ENCODE peak calls at places on chromosomes 13 and 19, in seven cellular contexts. One of them, this sample, is unnamed.

GRCh38 chr13:36072536-36072935 is 58.6 kb downstream of the DCLK1 start:
- DNase-seq in WTC11: no peak
- DNase-seq in left ventricle myocardium inferior: no peak
- DNase-seq in ovary: no peak
- DNase-seq in progenitor cell of endocrine pancreas: no peak
- DNase-seq in WERI-Rb-1: no peak
- DNase-seq in tibial nerve: no peak
- DNase-seq in this sample: no peak

GRCh38 chr13:113105032-113105993 is at the start of gene F7:
- DNase-seq in tibial nerve: no peak
- DNase-seq in progenitor cell of endocrine pancreas: no peak
- DNase-seq in WTC11: no peak
- DNase-seq in ovary: no peak
- DNase-seq in WERI-Rb-1: peak
- DNase-seq in left ventricle myocardium inferior: no peak
- DNase-seq in this sample: no peak

GRCh38 chr19:47779524-47780214 is 1.2 kb downstream of the SELENOW start:
- DNase-seq in WTC11: no peak
- DNase-seq in left ventricle myocardium inferior: peak
- DNase-seq in tibial nerve: peak
- DNase-seq in WERI-Rb-1: no peak
- DNase-seq in progenitor cell of endocrine pancreas: no peak
- DNase-seq in ovary: peak
- DNase-seq in this sample: no peak

GRCh38 chr13:45695198-45695730 is 6.9 kb upstream of the CBY2 start:
- DNase-seq in tibial nerve: no peak
- DNase-seq in WERI-Rb-1: no peak
- DNase-seq in progenitor cell of endocrine pancreas: no peak
- DNase-seq in left ventricle myocardium inferior: no peak
- DNase-seq in WTC11: no peak
- DNase-seq in ovary: no peak
- DNase-seq in this sample: no peak

GRCh38 chr19:18379803-18380747 is 5.9 kb upstream of the GDF15 start:
- DNase-seq in left ventricle myocardium inferior: peak
- DNase-seq in WTC11: peak
- DNase-seq in ovary: peak
- DNase-seq in progenitor cell of endocrine pancreas: peak
- DNase-seq in tibial nerve: peak
- DNase-seq in WERI-Rb-1: peak
- DNase-seq in this sample: no peak

GRCh38 chr13:26558912-26559485 is 1.5 kb downstream of the WASF3 start:
- DNase-seq in tibial nerve: no peak
- DNase-seq in WERI-Rb-1: no peak
- DNase-seq in ovary: no peak
- DNase-seq in WTC11: no peak
- DNase-seq in left ventricle myocardium inferior: no peak
- DNase-seq in progenitor cell of endocrine pancreas: no peak
- DNase-seq in this sample: no peak

GRCh38 chr13:79767126-79767525 is 286.2 kb downstream of the NDFIP2 start:
- DNase-seq in ovary: no peak
- DNase-seq in WTC11: no peak
- DNase-seq in tibial nerve: no peak
- DNase-seq in left ventricle myocardium inferior: no peak
- DNase-seq in WERI-Rb-1: no peak
- DNase-seq in progenitor cell of endocrine pancreas: no peak
- DNase-seq in this sample: no peak

GRCh38 chr19:17347361-17347760 is 10.0 kb downstream of the GTPBP3 start:
- DNase-seq in left ventricle myocardium inferior: no peak
- DNase-seq in WERI-Rb-1: no peak
- DNase-seq in WTC11: no peak
- DNase-seq in progenitor cell of endocrine pancreas: no peak
- DNase-seq in tibial nerve: no peak
- DNase-seq in ovary: no peak
- DNase-seq in this sample: no peak

GRCh38 chr19:35882074-35882832 is 13.9 kb downstream of the APLP1 start:
- DNase-seq in tibial nerve: no peak
- DNase-seq in ovary: peak
- DNase-seq in progenitor cell of endocrine pancreas: no peak
- DNase-seq in left ventricle myocardium inferior: no peak
- DNase-seq in WERI-Rb-1: peak
- DNase-seq in WTC11: no peak
- DNase-seq in this sample: no peak

DNA sequence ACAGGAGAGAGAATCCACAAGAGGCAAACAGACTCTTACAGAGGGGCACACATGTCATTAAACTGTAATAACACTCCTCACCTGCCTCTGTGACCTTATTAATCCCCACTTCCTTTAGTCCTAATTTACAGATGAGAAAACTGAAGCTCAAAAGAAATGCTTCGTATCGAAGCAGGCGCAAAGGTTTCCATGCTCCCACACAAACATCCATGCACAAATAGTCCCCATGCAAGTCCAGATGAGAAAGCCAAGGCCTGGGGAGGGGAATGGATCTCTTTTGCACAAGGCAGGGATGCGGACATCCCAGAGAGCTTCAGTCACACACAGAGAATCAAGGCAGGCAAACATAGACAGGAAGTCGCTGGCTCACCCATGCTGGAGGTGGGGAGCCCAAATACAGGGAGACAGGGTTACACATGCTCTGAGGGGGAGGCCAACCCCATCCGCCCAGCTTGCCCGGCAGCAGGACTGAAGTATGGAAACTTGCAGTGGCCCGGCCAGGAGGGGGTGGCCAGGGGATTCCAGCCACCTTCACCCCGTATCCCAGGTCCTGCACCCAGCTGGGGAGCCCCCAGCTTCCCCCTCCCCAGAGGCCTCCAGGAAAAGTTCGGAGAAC is 468 bp downstream of the S1PR5 start:
- DNase-seq in ovary: no peak
- DNase-seq in WERI-Rb-1: no peak
- DNase-seq in left ventricle myocardium inferior: no peak
- DNase-seq in tibial nerve: no peak
- DNase-seq in WTC11: no peak
- DNase-seq in progenitor cell of endocrine pancreas: no peak
- DNase-seq in this sample: peak
- TF ChIP-seq CTCF in ovary: no peak
- TF ChIP-seq CTCF in WERI-Rb-1: no peak
- TF ChIP-seq CTCF in left ventricle myocardium inferior: no peak
- TF ChIP-seq CTCF in tibial nerve: no peak
- TF ChIP-seq CTCF in WTC11: no peak
- TF ChIP-seq CTCF in progenitor cell of endocrine pancreas: no peak
- TF ChIP-seq CTCF in this sample: no peak

GRCh38 chr13:102399791-102400618 is 1.8 kb downstream of the FGF14 start:
- DNase-seq in left ventricle myocardium inferior: peak
- DNase-seq in WERI-Rb-1: peak
- DNase-seq in WTC11: peak
- DNase-seq in ovary: no peak
- DNase-seq in tibial nerve: no peak
- DNase-seq in progenitor cell of endocrine pancreas: no peak
- DNase-seq in this sample: no peak
- TF ChIP-seq CTCF in left ventricle myocardium inferior: no peak
- TF ChIP-seq CTCF in WERI-Rb-1: peak
- TF ChIP-seq CTCF in WTC11: no peak
- TF ChIP-seq CTCF in ovary: no peak
- TF ChIP-seq CTCF in tibial nerve: no peak
- TF ChIP-seq CTCF in progenitor cell of endocrine pancreas: no peak
- TF ChIP-seq CTCF in this sample: no peak

DNA sequence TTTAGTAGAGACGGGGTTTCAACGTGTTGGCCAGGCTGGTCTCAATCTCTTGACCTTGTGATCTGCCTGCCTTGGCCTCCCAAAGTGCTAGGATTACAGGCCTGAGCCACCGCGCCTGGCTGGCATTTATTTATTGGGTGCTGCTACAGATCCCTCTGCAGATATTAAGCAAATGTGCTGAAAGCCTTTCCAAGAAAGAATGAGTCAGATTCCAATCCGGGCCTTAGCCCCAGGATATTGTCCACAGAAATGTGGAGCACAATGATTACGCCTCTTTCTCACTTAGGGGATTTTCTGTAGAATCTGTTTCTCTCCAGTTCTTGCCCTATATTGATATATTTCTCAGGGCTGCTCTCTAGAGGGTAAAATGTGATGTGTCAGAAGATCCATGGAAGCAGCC is 24.7 kb upstream of the IGFL4 start:
- DNase-seq in WERI-Rb-1: no peak
- DNase-seq in ovary: no peak
- DNase-seq in left ventricle myocardium inferior: no peak
- DNase-seq in progenitor cell of endocrine pancreas: no peak
- DNase-seq in tibial nerve: no peak
- DNase-seq in WTC11: no peak
- DNase-seq in this sample: no peak
- TF ChIP-seq CTCF in WERI-Rb-1: no peak
- TF ChIP-seq CTCF in ovary: no peak
- TF ChIP-seq CTCF in left ventricle myocardium inferior: no peak
- TF ChIP-seq CTCF in progenitor cell of endocrine pancreas: no peak
- TF ChIP-seq CTCF in tibial nerve: no peak
- TF ChIP-seq CTCF in WTC11: no peak
- TF ChIP-seq CTCF in this sample: no peak

GRCh38 chr19:38229585-38230073 is 5.6 kb upstream of the DPF1 start:
- DNase-seq in progenitor cell of endocrine pancreas: peak
- DNase-seq in tibial nerve: no peak
- DNase-seq in left ventricle myocardium inferior: peak
- DNase-seq in WTC11: peak
- DNase-seq in WERI-Rb-1: peak
- DNase-seq in ovary: no peak
- DNase-seq in this sample: no peak
- TF ChIP-seq CTCF in progenitor cell of endocrine pancreas: peak
- TF ChIP-seq CTCF in tibial nerve: no peak
- TF ChIP-seq CTCF in left ventricle myocardium inferior: no peak
- TF ChIP-seq CTCF in WTC11: no peak
- TF ChIP-seq CTCF in WERI-Rb-1: peak
- TF ChIP-seq CTCF in ovary: no peak
- TF ChIP-seq CTCF in this sample: no peak

DNA sequence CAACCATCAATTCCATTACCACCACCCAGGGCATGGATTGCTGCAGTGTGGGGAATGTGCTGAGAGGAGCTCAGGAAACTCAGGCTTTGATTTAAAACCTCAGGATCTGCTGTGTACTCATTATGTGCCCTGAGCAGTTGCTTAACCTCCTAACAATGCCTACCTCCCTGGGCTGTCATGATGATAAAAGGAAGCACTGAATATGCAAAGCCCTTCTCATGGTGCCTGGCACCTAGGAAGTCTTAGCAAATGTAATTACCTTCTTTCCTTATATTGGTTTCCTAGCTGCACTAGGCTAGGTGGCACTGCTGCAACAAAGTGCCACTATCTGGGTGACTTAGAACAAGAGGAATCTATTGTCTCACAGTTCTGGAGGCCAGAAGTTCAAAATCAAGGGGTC is 62.2 kb downstream of the KCTD12 start:
- DNase-seq in WERI-Rb-1: no peak
- DNase-seq in ovary: no peak
- DNase-seq in left ventricle myocardium inferior: no peak
- DNase-seq in WTC11: no peak
- DNase-seq in tibial nerve: no peak
- DNase-seq in progenitor cell of endocrine pancreas: no peak
- DNase-seq in this sample: no peak
- TF ChIP-seq CTCF in WERI-Rb-1: no peak
- TF ChIP-seq CTCF in ovary: no peak
- TF ChIP-seq CTCF in left ventricle myocardium inferior: no peak
- TF ChIP-seq CTCF in WTC11: no peak
- TF ChIP-seq CTCF in tibial nerve: no peak
- TF ChIP-seq CTCF in progenitor cell of endocrine pancreas: no peak
- TF ChIP-seq CTCF in this sample: no peak

GRCh38 chr19:4861147-4861546 is 6.3 kb downstream of the PLIN3 start:
- DNase-seq in progenitor cell of endocrine pancreas: no peak
- DNase-seq in tibial nerve: no peak
- DNase-seq in WTC11: no peak
- DNase-seq in ovary: no peak
- DNase-seq in WERI-Rb-1: no peak
- DNase-seq in left ventricle myocardium inferior: no peak
- DNase-seq in this sample: no peak

DNA sequence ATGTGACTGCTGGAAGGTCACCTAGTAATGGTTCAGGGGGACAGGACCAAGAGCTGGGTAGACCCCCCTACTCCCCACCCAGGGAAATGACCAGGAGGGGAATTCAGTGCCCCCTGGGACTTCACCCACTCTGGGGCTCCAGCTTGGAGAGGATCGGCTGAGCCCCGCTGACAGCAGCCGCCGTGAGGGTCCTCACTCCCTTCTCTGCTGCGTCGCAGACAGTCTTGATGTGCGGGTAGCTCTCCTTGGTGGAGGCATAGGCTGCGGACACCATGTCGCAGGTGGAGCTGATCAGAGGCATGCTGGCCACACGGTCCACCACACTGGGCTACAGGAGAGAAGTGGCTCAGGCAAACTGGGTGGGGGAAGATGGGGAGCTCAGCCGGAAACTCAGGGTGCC is 7.8 kb downstream of the PLIN3 start:
- DNase-seq in left ventricle myocardium inferior: no peak
- DNase-seq in progenitor cell of endocrine pancreas: no peak
- DNase-seq in WTC11: no peak
- DNase-seq in ovary: no peak
- DNase-seq in WERI-Rb-1: no peak
- DNase-seq in tibial nerve: no peak
- DNase-seq in this sample: no peak
- TF ChIP-seq CTCF in left ventricle myocardium inferior: no peak
- TF ChIP-seq CTCF in progenitor cell of endocrine pancreas: no peak
- TF ChIP-seq CTCF in WTC11: no peak
- TF ChIP-seq CTCF in ovary: no peak
- TF ChIP-seq CTCF in WERI-Rb-1: no peak
- TF ChIP-seq CTCF in tibial nerve: no peak
- TF ChIP-seq CTCF in this sample: no peak

GRCh38 chr19:38719761-38720558 is 24.3 kb downstream of the CAPN12 start:
- DNase-seq in tibial nerve: no peak
- DNase-seq in progenitor cell of endocrine pancreas: no peak
- DNase-seq in WTC11: no peak
- DNase-seq in ovary: peak
- DNase-seq in WERI-Rb-1: no peak
- DNase-seq in left ventricle myocardium inferior: no peak
- DNase-seq in this sample: no peak

GRCh38 chr19:38720559-38721236 is 23.6 kb downstream of the CAPN12 start:
- DNase-seq in left ventricle myocardium inferior: no peak
- DNase-seq in WERI-Rb-1: no peak
- DNase-seq in WTC11: no peak
- DNase-seq in ovary: no peak
- DNase-seq in tibial nerve: no peak
- DNase-seq in progenitor cell of endocrine pancreas: no peak
- DNase-seq in this sample: no peak

GRCh38 chr19:38717855-38718254 is 26.4 kb downstream of the CAPN12 start:
- DNase-seq in progenitor cell of endocrine pancreas: no peak
- DNase-seq in WTC11: no peak
- DNase-seq in WERI-Rb-1: no peak
- DNase-seq in ovary: no peak
- DNase-seq in tibial nerve: no peak
- DNase-seq in left ventricle myocardium inferior: no peak
- DNase-seq in this sample: no peak

GRCh38 chr19:38717051-38717450 is 27.2 kb downstream of the CAPN12 start:
- DNase-seq in ovary: no peak
- DNase-seq in WTC11: no peak
- DNase-seq in progenitor cell of endocrine pancreas: no peak
- DNase-seq in tibial nerve: no peak
- DNase-seq in WERI-Rb-1: no peak
- DNase-seq in left ventricle myocardium inferior: no peak
- DNase-seq in this sample: no peak

GRCh38 chr19:38718747-38719543 is 25.3 kb downstream of the CAPN12 start:
- DNase-seq in ovary: peak
- DNase-seq in WERI-Rb-1: no peak
- DNase-seq in progenitor cell of endocrine pancreas: no peak
- DNase-seq in left ventricle myocardium inferior: peak
- DNase-seq in tibial nerve: no peak
- DNase-seq in WTC11: peak
- DNase-seq in this sample: no peak
- TF ChIP-seq CTCF in ovary: no peak
- TF ChIP-seq CTCF in WERI-Rb-1: peak
- TF ChIP-seq CTCF in progenitor cell of endocrine pancreas: peak
- TF ChIP-seq CTCF in left ventricle myocardium inferior: peak
- TF ChIP-seq CTCF in tibial nerve: peak
- TF ChIP-seq CTCF in WTC11: no peak
- TF ChIP-seq CTCF in this sample: no peak

This sample was measured in natural killer cell.